ENCODE peak calls at places on chromosome 1, in four cellular contexts. G is heart right ventricle, K is Peyer's patch, C is germinal center. T is an unnamed sample.
A peak's percentile ranks its signal among the peaks of the same experiment; 100 is the strongest.

GRCh38 chr1:115507256-115507589 is 134.5 kb upstream of the VANGL1 start:
- DNase-seq in K (no peak), G (no peak), C (no peak), T (peak; percentile 28)

GRCh38 chr1:154419620-154420020 is 14.5 kb downstream of the IL6R start:
- DNase-seq in G (peak; percentile 84), K (peak; percentile 70), C (no peak), T (peak; percentile 90)

GRCh38 chr1:41333146-41333784 is 28.0 kb upstream of the FOXO6 start:
- DNase-seq in K (no peak), G (no peak), C (no peak), T (no peak)

GRCh38 chr1:29527314-29528004 is 291.1 kb downstream of the PTPRU start:
- DNase-seq in G (no peak), C (no peak), K (peak; percentile 30), T (no peak)

GRCh38 chr1:53500184-53501064 is 41.2 kb downstream of the DMRTB1 start:
- DNase-seq in K (no peak), C (no peak), G (no peak), T (no peak)

GRCh38 chr1:25862785-25863485 is 3.7 kb upstream of the AUNIP start:
- DNase-seq in K (no peak), C (no peak), G (no peak), T (no peak)

GRCh38 chr1:1284370-1285101 is 4.3 kb downstream of the SCNN1D start:
- DNase-seq in G (no peak), K (no peak), C (no peak), T (no peak)

GRCh38 chr1:55234016-55234415 is 18.9 kb upstream of the USP24 start:
- DNase-seq in C (no peak), G (no peak), K (no peak), T (no peak)

GRCh38 chr1:59718064-59718988 is 96.4 kb upstream of the HOOK1 start:
- DNase-seq in K (no peak), G (no peak), C (no peak), T (no peak)